ENCODE peak calls at places on chromosomes 16 and 17, in seven cellular contexts. One of them, this sample, is unnamed.
A peak's percentile ranks its signal among the peaks of the same experiment; 100 is the strongest.

GRCh38 chr16:48022496-48022895 is 133.3 kb downstream of the ABCC12 start:
- DNase-seq in A549: no peak
- DNase-seq in OCI-LY7: no peak
- DNase-seq in foreskin fibroblast: no peak
- DNase-seq in stimulated activated CD4-positive, alpha-beta T cell treated with anti-CD3 and anti-CD28 coated beads, Interleukin-1b, Interleukin-23, amount 100 ng/mL, for 24 hours: no peak
- DNase-seq in activated T-helper 2 cell treated with anti-CD3 and anti-CD28 coated beads, Interferon-gamma antibody, Interleukin-2, Interleukin-4, amounts not matched to agents 10 μg/mL and 5 μg/mL and 100 μg/mL, durations not matched to agents 14 hours and 24 hours and 36 hours: no peak
- DNase-seq in AG09319: no peak
- DNase-seq in this sample: no peak

GRCh38 chr17:5584383-5584951 is at the start of gene NLRP1:
- DNase-seq in foreskin fibroblast: peak; percentile 89
- DNase-seq in stimulated activated CD4-positive, alpha-beta T cell treated with anti-CD3 and anti-CD28 coated beads, Interleukin-1b, Interleukin-23, amount 100 ng/mL, for 24 hours: peak; percentile 93
- DNase-seq in activated T-helper 2 cell treated with anti-CD3 and anti-CD28 coated beads, Interferon-gamma antibody, Interleukin-2, Interleukin-4, amounts not matched to agents 10 μg/mL and 5 μg/mL and 100 μg/mL, durations not matched to agents 14 hours and 24 hours and 36 hours: peak; percentile 92
- DNase-seq in AG09319: peak; percentile 80
- DNase-seq in OCI-LY7: peak; percentile 96
- DNase-seq in A549: no peak
- DNase-seq in this sample: peak; percentile 92

GRCh38 chr17:75925912-75926311 is 14.9 kb downstream of the FBF1 start:
- DNase-seq in activated T-helper 2 cell treated with anti-CD3 and anti-CD28 coated beads, Interferon-gamma antibody, Interleukin-2, Interleukin-4, amounts not matched to agents 10 μg/mL and 5 μg/mL and 100 μg/mL, durations not matched to agents 14 hours and 24 hours and 36 hours: no peak
- DNase-seq in OCI-LY7: no peak
- DNase-seq in A549: no peak
- DNase-seq in stimulated activated CD4-positive, alpha-beta T cell treated with anti-CD3 and anti-CD28 coated beads, Interleukin-1b, Interleukin-23, amount 100 ng/mL, for 24 hours: no peak
- DNase-seq in AG09319: no peak
- DNase-seq in foreskin fibroblast: no peak
- DNase-seq in this sample: no peak

GRCh38 chr16:13229039-13229438 is 327.6 kb downstream of the SHISA9 start:
- DNase-seq in stimulated activated CD4-positive, alpha-beta T cell treated with anti-CD3 and anti-CD28 coated beads, Interleukin-1b, Interleukin-23, amount 100 ng/mL, for 24 hours: no peak
- DNase-seq in A549: no peak
- DNase-seq in OCI-LY7: no peak
- DNase-seq in foreskin fibroblast: no peak
- DNase-seq in activated T-helper 2 cell treated with anti-CD3 and anti-CD28 coated beads, Interferon-gamma antibody, Interleukin-2, Interleukin-4, amounts not matched to agents 10 μg/mL and 5 μg/mL and 100 μg/mL, durations not matched to agents 14 hours and 24 hours and 36 hours: no peak
- DNase-seq in AG09319: no peak
- DNase-seq in this sample: no peak

GRCh38 chr17:74176546-74177001 is 26.9 kb upstream of the RPL38 start:
- DNase-seq in stimulated activated CD4-positive, alpha-beta T cell treated with anti-CD3 and anti-CD28 coated beads, Interleukin-1b, Interleukin-23, amount 100 ng/mL, for 24 hours: peak; percentile 34
- DNase-seq in foreskin fibroblast: peak; percentile 41
- DNase-seq in A549: peak; percentile 76
- DNase-seq in activated T-helper 2 cell treated with anti-CD3 and anti-CD28 coated beads, Interferon-gamma antibody, Interleukin-2, Interleukin-4, amounts not matched to agents 10 μg/mL and 5 μg/mL and 100 μg/mL, durations not matched to agents 14 hours and 24 hours and 36 hours: peak; percentile 24
- DNase-seq in AG09319: peak; percentile 14
- DNase-seq in OCI-LY7: peak; percentile 63
- DNase-seq in this sample: peak; percentile 76

GRCh38 chr16:6977906-6978305 is 354.7 kb upstream of the RBFOX1 start:
- DNase-seq in foreskin fibroblast: no peak
- DNase-seq in AG09319: no peak
- DNase-seq in OCI-LY7: no peak
- DNase-seq in activated T-helper 2 cell treated with anti-CD3 and anti-CD28 coated beads, Interferon-gamma antibody, Interleukin-2, Interleukin-4, amounts not matched to agents 10 μg/mL and 5 μg/mL and 100 μg/mL, durations not matched to agents 14 hours and 24 hours and 36 hours: no peak
- DNase-seq in stimulated activated CD4-positive, alpha-beta T cell treated with anti-CD3 and anti-CD28 coated beads, Interleukin-1b, Interleukin-23, amount 100 ng/mL, for 24 hours: no peak
- DNase-seq in A549: no peak
- DNase-seq in this sample: no peak

GRCh38 chr17:21029032-21029431 is 13.8 kb downstream of the USP22 start:
- DNase-seq in stimulated activated CD4-positive, alpha-beta T cell treated with anti-CD3 and anti-CD28 coated beads, Interleukin-1b, Interleukin-23, amount 100 ng/mL, for 24 hours: no peak
- DNase-seq in AG09319: no peak
- DNase-seq in foreskin fibroblast: peak; percentile 66
- DNase-seq in A549: no peak
- DNase-seq in OCI-LY7: no peak
- DNase-seq in activated T-helper 2 cell treated with anti-CD3 and anti-CD28 coated beads, Interferon-gamma antibody, Interleukin-2, Interleukin-4, amounts not matched to agents 10 μg/mL and 5 μg/mL and 100 μg/mL, durations not matched to agents 14 hours and 24 hours and 36 hours: no peak
- DNase-seq in this sample: no peak

GRCh38 chr17:19357351-19358140 is 5.0 kb downstream of the B9D1 start:
- DNase-seq in stimulated activated CD4-positive, alpha-beta T cell treated with anti-CD3 and anti-CD28 coated beads, Interleukin-1b, Interleukin-23, amount 100 ng/mL, for 24 hours: no peak
- DNase-seq in OCI-LY7: no peak
- DNase-seq in AG09319: no peak
- DNase-seq in activated T-helper 2 cell treated with anti-CD3 and anti-CD28 coated beads, Interferon-gamma antibody, Interleukin-2, Interleukin-4, amounts not matched to agents 10 μg/mL and 5 μg/mL and 100 μg/mL, durations not matched to agents 14 hours and 24 hours and 36 hours: no peak
- DNase-seq in A549: no peak
- DNase-seq in foreskin fibroblast: no peak
- DNase-seq in this sample: no peak

GRCh38 chr17:7046127-7046724 is 2.3 kb upstream of the SLC16A11 start:
- DNase-seq in stimulated activated CD4-positive, alpha-beta T cell treated with anti-CD3 and anti-CD28 coated beads, Interleukin-1b, Interleukin-23, amount 100 ng/mL, for 24 hours: no peak
- DNase-seq in foreskin fibroblast: no peak
- DNase-seq in OCI-LY7: no peak
- DNase-seq in activated T-helper 2 cell treated with anti-CD3 and anti-CD28 coated beads, Interferon-gamma antibody, Interleukin-2, Interleukin-4, amounts not matched to agents 10 μg/mL and 5 μg/mL and 100 μg/mL, durations not matched to agents 14 hours and 24 hours and 36 hours: no peak
- DNase-seq in AG09319: no peak
- DNase-seq in A549: no peak
- DNase-seq in this sample: no peak

GRCh38 chr17:40696651-40697072 is 6.9 kb downstream of the KRT24 start:
- DNase-seq in foreskin fibroblast: no peak
- DNase-seq in stimulated activated CD4-positive, alpha-beta T cell treated with anti-CD3 and anti-CD28 coated beads, Interleukin-1b, Interleukin-23, amount 100 ng/mL, for 24 hours: no peak
- DNase-seq in A549: no peak
- DNase-seq in activated T-helper 2 cell treated with anti-CD3 and anti-CD28 coated beads, Interferon-gamma antibody, Interleukin-2, Interleukin-4, amounts not matched to agents 10 μg/mL and 5 μg/mL and 100 μg/mL, durations not matched to agents 14 hours and 24 hours and 36 hours: no peak
- DNase-seq in AG09319: peak; percentile 4
- DNase-seq in OCI-LY7: no peak
- DNase-seq in this sample: no peak

GRCh38 chr16:66605177-66605999 is 884 bp downstream of the CMTM3 start:
- DNase-seq in stimulated activated CD4-positive, alpha-beta T cell treated with anti-CD3 and anti-CD28 coated beads, Interleukin-1b, Interleukin-23, amount 100 ng/mL, for 24 hours: peak; percentile 35
- DNase-seq in activated T-helper 2 cell treated with anti-CD3 and anti-CD28 coated beads, Interferon-gamma antibody, Interleukin-2, Interleukin-4, amounts not matched to agents 10 μg/mL and 5 μg/mL and 100 μg/mL, durations not matched to agents 14 hours and 24 hours and 36 hours: no peak
- DNase-seq in AG09319: no peak
- DNase-seq in A549: peak; percentile 23
- DNase-seq in foreskin fibroblast: peak; percentile 32
- DNase-seq in OCI-LY7: peak; percentile 38
- DNase-seq in this sample: peak; percentile 63

GRCh38 chr16:4704913-4705312 is 11.6 kb downstream of the NUDT16L1 start:
- DNase-seq in AG09319: no peak
- DNase-seq in OCI-LY7: no peak
- DNase-seq in activated T-helper 2 cell treated with anti-CD3 and anti-CD28 coated beads, Interferon-gamma antibody, Interleukin-2, Interleukin-4, amounts not matched to agents 10 μg/mL and 5 μg/mL and 100 μg/mL, durations not matched to agents 14 hours and 24 hours and 36 hours: no peak
- DNase-seq in A549: no peak
- DNase-seq in foreskin fibroblast: no peak
- DNase-seq in stimulated activated CD4-positive, alpha-beta T cell treated with anti-CD3 and anti-CD28 coated beads, Interleukin-1b, Interleukin-23, amount 100 ng/mL, for 24 hours: no peak
- DNase-seq in this sample: no peak

GRCh38 chr17:13740692-13741091 is 139.0 kb upstream of the HS3ST3A1 start:
- DNase-seq in activated T-helper 2 cell treated with anti-CD3 and anti-CD28 coated beads, Interferon-gamma antibody, Interleukin-2, Interleukin-4, amounts not matched to agents 10 μg/mL and 5 μg/mL and 100 μg/mL, durations not matched to agents 14 hours and 24 hours and 36 hours: no peak
- DNase-seq in stimulated activated CD4-positive, alpha-beta T cell treated with anti-CD3 and anti-CD28 coated beads, Interleukin-1b, Interleukin-23, amount 100 ng/mL, for 24 hours: no peak
- DNase-seq in OCI-LY7: no peak
- DNase-seq in AG09319: no peak
- DNase-seq in foreskin fibroblast: no peak
- DNase-seq in A549: no peak
- DNase-seq in this sample: no peak

GRCh38 chr16:83137326-83137770 is 510.6 kb downstream of the CDH13 start:
- DNase-seq in activated T-helper 2 cell treated with anti-CD3 and anti-CD28 coated beads, Interferon-gamma antibody, Interleukin-2, Interleukin-4, amounts not matched to agents 10 μg/mL and 5 μg/mL and 100 μg/mL, durations not matched to agents 14 hours and 24 hours and 36 hours: peak; percentile 18
- DNase-seq in OCI-LY7: peak; percentile 93
- DNase-seq in stimulated activated CD4-positive, alpha-beta T cell treated with anti-CD3 and anti-CD28 coated beads, Interleukin-1b, Interleukin-23, amount 100 ng/mL, for 24 hours: no peak
- DNase-seq in A549: no peak
- DNase-seq in foreskin fibroblast: peak; percentile 75
- DNase-seq in AG09319: peak; percentile 20
- DNase-seq in this sample: peak; percentile 84

GRCh38 chr17:68365469-68365868 is 74.2 kb downstream of the ARSG start:
- DNase-seq in A549: no peak
- DNase-seq in stimulated activated CD4-positive, alpha-beta T cell treated with anti-CD3 and anti-CD28 coated beads, Interleukin-1b, Interleukin-23, amount 100 ng/mL, for 24 hours: no peak
- DNase-seq in activated T-helper 2 cell treated with anti-CD3 and anti-CD28 coated beads, Interferon-gamma antibody, Interleukin-2, Interleukin-4, amounts not matched to agents 10 μg/mL and 5 μg/mL and 100 μg/mL, durations not matched to agents 14 hours and 24 hours and 36 hours: no peak
- DNase-seq in OCI-LY7: no peak
- DNase-seq in foreskin fibroblast: no peak
- DNase-seq in AG09319: no peak
- DNase-seq in this sample: no peak